ENCODE peak calls at places on chromosomes 4 and X, in nine cellular contexts. N is GDM1; R is neuronal stem cell; F is stimulated activated CD4-positive, alpha-beta T cell treated with anti-CD3 and anti-CD28 coated beads, TNF-alpha, amount 100 ng/mL, for 48 hours; V is ascending aorta; W is GM04503; G is mammary epithelial cell; Z is fibroblast of the conjunctiva; A is GM12865. H is an unnamed sample.

GRCh38 chrX:1392376-1393130 is 640 bp upstream of the SLC25A6 start:
- DNase-seq in N (no peak), R (no peak), F (no peak), V (no peak), W (no peak), G (peak; percentile 69), Z (peak; percentile 29), A (peak; percentile 58), H (no peak)

GRCh38 chr4:143035661-143036060 is 149.1 kb upstream of the USP38 start:
- DNase-seq in N (no peak), R (no peak), F (no peak), V (no peak), W (no peak), G (no peak), Z (no peak), A (no peak), H (no peak)

GRCh38 chr4:175929932-175930331 is 117.9 kb upstream of the GPM6A start:
- DNase-seq in N (no peak), R (no peak), F (no peak), V (no peak), W (no peak), G (no peak), Z (no peak), A (no peak), H (no peak)

GRCh38 chrX:331772-332495 is 13.3 kb upstream of the GTPBP6 start:
- DNase-seq in N (no peak), R (no peak), F (no peak), V (no peak), W (no peak), G (no peak), Z (no peak), A (no peak), H (no peak)

GRCh38 chr4:118816538-118817177 is 19.3 kb downstream of the SEC24D start:
- DNase-seq in N (no peak), R (no peak), F (no peak), V (no peak), W (no peak), G (peak; percentile 17), Z (no peak), A (no peak), H (no peak)

GRCh38 chr4:56465599-56466295 is 1.7 kb upstream of the SRP72 start:
- DNase-seq in N (no peak), R (no peak), F (no peak), V (no peak), W (no peak), G (peak; percentile 56), Z (no peak), A (no peak), H (no peak)

GRCh38 chrX:111169141-111169540 is 73.2 kb downstream of the PAK3 start:
- DNase-seq in N (no peak), R (no peak), F (no peak), V (no peak), W (no peak), G (no peak), Z (no peak), A (no peak), H (no peak)

GRCh38 chr4:76407440-76408119 is 13.4 kb downstream of the CCDC158 start:
- DNase-seq in N (peak; percentile 14), R (no peak), F (no peak), V (no peak), W (no peak), G (peak; percentile 59), Z (no peak), A (no peak), H (no peak)

GRCh38 chrX:71622347-71623104 is 4.2 kb upstream of the CXCR3 start:
- DNase-seq in N (no peak), R (peak; percentile 4), F (peak; percentile 54), V (no peak), W (peak; percentile 23), G (peak; percentile 65), Z (peak; percentile 40), A (peak; percentile 92), H (peak; percentile 54)

GRCh38 chr4:123363729-123364128 is 32.9 kb upstream of the SPRY1 start:
- DNase-seq in N (no peak), R (no peak), F (no peak), V (no peak), W (no peak), G (no peak), Z (no peak), A (peak; percentile 62), H (no peak)

GRCh38 chrX:17596051-17596450 is 141.2 kb upstream of the SCML1 start:
- DNase-seq in N (no peak), R (no peak), F (no peak), V (no peak), W (no peak), G (peak; percentile 73), Z (no peak), A (no peak), H (no peak)

GRCh38 chrX:69123481-69123880 is 41.8 kb downstream of the PJA1 start:
- DNase-seq in N (no peak), R (no peak), F (no peak), V (no peak), W (no peak), G (no peak), Z (no peak), A (no peak), H (no peak)

GRCh38 chrX:69158166-69159040 is 6.8 kb downstream of the PJA1 start:
- DNase-seq in N (no peak), R (no peak), F (no peak), V (no peak), W (no peak), G (peak; percentile 82), Z (peak; percentile 31), A (peak; percentile 61), H (no peak)

GRCh38 chr4:48375651-48376291 is 34.4 kb downstream of the SLAIN2 start:
- DNase-seq in N (no peak), R (no peak), F (no peak), V (no peak), W (peak; percentile 37), G (peak; percentile 83), Z (peak; percentile 83), A (no peak), H (no peak)

GRCh38 chr4:14853186-14853946 is 148.9 kb upstream of the CPEB2 start:
- DNase-seq in N (no peak), R (no peak), F (no peak), V (no peak), W (peak; percentile 84), G (peak; percentile 78), Z (peak; percentile 81), A (no peak), H (no peak)

GRCh38 chr4:184705692-184706091 is 28.2 kb downstream of the CENPU start:
- DNase-seq in N (no peak), R (no peak), F (no peak), V (no peak), W (no peak), G (no peak), Z (no peak), A (peak; percentile 45), H (no peak)

GRCh38 chr4:5158391-5158770 is 107.1 kb downstream of the STK32B start:
- DNase-seq in N (no peak), R (no peak), F (no peak), V (no peak), W (no peak), G (no peak), Z (no peak), A (no peak), H (no peak)

GRCh38 chr4:102501635-102502382 is 650 bp downstream of the NFKB1 start:
- DNase-seq in N (peak; percentile 57), R (peak; percentile 71), F (peak; percentile 48), V (peak; percentile 39), W (no peak), G (peak; percentile 77), Z (no peak), A (peak; percentile 88), H (no peak)

GRCh38 chr4:89314291-89314690 is 6.7 kb upstream of the GPRIN3 start:
- DNase-seq in N (no peak), R (no peak), F (no peak), V (no peak), W (no peak), G (no peak), Z (no peak), A (no peak), H (no peak)

GRCh38 chrX:132855760-132856341 is 102.6 kb downstream of the HS6ST2 start:
- DNase-seq in N (no peak), R (no peak), F (no peak), V (no peak), W (no peak), G (no peak), Z (no peak), A (peak; percentile 7), H (no peak)

GRCh38 chr4:60805500-60806313 is 394.4 kb upstream of the ADGRL3 start:
- DNase-seq in N (no peak), R (peak; percentile 21), F (no peak), V (no peak), W (no peak), G (peak; percentile 37), Z (peak; percentile 18), A (peak; percentile 4), H (no peak)

GRCh38 chr4:26557164-26557563 is 26.7 kb upstream of the TBC1D19 start:
- DNase-seq in N (no peak), R (no peak), F (no peak), V (no peak), W (peak; percentile 98), G (peak; percentile 32), Z (peak; percentile 87), A (no peak), H (no peak)

GRCh38 chr4:74044676-74045075 is 6.2 kb upstream of the CXCL3 start:
- DNase-seq in N (no peak), R (no peak), F (no peak), V (no peak), W (no peak), G (peak; percentile 81), Z (no peak), A (no peak), H (no peak)

GRCh38 chrX:8090482-8090881 is 80.6 kb downstream of the VCX2 start:
- DNase-seq in N (no peak), R (no peak), F (no peak), V (no peak), W (no peak), G (peak; percentile 42), Z (no peak), A (no peak), H (no peak)

GRCh38 chr4:141047228-141047884 is 85.9 kb downstream of the RNF150 start:
- DNase-seq in N (no peak), R (no peak), F (no peak), V (no peak), W (no peak), G (no peak), Z (peak; percentile 29), A (no peak), H (no peak)

GRCh38 chr4:184300816-184301215 is 83.1 kb upstream of the ENPP6 start:
- DNase-seq in N (no peak), R (no peak), F (no peak), V (no peak), W (no peak), G (no peak), Z (no peak), A (no peak), H (no peak)

GRCh38 chr4:79178770-79179169 is 147.1 kb downstream of the NAA11 start:
- DNase-seq in N (no peak), R (no peak), F (no peak), V (no peak), W (no peak), G (no peak), Z (peak; percentile 3), A (peak; percentile 25), H (no peak)

GRCh38 chr4:176223561-176223960 is 28.2 kb upstream of the SPATA4 start:
- DNase-seq in N (no peak), R (no peak), F (no peak), V (no peak), W (no peak), G (no peak), Z (no peak), A (no peak), H (no peak)

GRCh38 chr4:131411393-131411792 is 1737.7 kb upstream of the PCDH10 start:
- DNase-seq in N (no peak), R (no peak), F (no peak), V (no peak), W (no peak), G (no peak), Z (no peak), A (no peak), H (no peak)

GRCh38 chrX:125769628-125770027 is 396.5 kb downstream of the DCAF12L2 start:
- DNase-seq in N (no peak), R (no peak), F (no peak), V (no peak), W (no peak), G (no peak), Z (no peak), A (no peak), H (no peak)

H was measured in cerebellar nuclear complex.